ENCODE peak calls at places on chromosome 6, in four cellular contexts. H is HepG2, T is K562, Y is GM12878. Q is an unnamed sample.

GRCh38 chr6:26394289-26394688 is 7.8 kb upstream of the BTN3A1 start:
- DNase-seq in H (peak), T (no peak), Y (no peak), Q (no peak)

GRCh38 chr6:105600342-105601293 is 197.7 kb upstream of the PREP start:
- DNase-seq in H (no peak), T (no peak), Y (no peak), Q (no peak)

GRCh38 chr6:659716-660581 is 3.0 kb upstream of the HUS1B start:
- DNase-seq in H (no peak), T (peak), Y (no peak), Q (peak)

GRCh38 chr6:28225056-28225834 is at the start of gene ZSCAN9:
- DNase-seq in H (peak), T (peak), Y (peak), Q (peak)

GRCh38 chr6:106253194-106253593 is 72.4 kb downstream of the ATG5 start:
- DNase-seq in H (no peak), T (no peak), Y (no peak), Q (no peak)

GRCh38 chr6:120826253-120826652 is 508.0 kb downstream of the TBC1D32 start:
- DNase-seq in H (peak), T (no peak), Y (no peak), Q (peak)

GRCh38 chr6:111569951-111570350 is 35.7 kb downstream of the TRAF3IP2 start:
- DNase-seq in H (no peak), T (no peak), Y (no peak), Q (no peak)

GRCh38 chr6:33140556-33140955 is 51.7 kb downstream of the COL11A2 start:
- DNase-seq in H (no peak), T (no peak), Y (no peak), Q (no peak)

GRCh38 chr6:45836984-45837383 is 178.7 kb downstream of the CLIC5 start:
- DNase-seq in H (no peak), T (no peak), Y (no peak), Q (no peak)

GRCh38 chr6:2952557-2953095 is 18.7 kb downstream of the SERPINB6 start:
- DNase-seq in H (peak), T (peak), Y (no peak), Q (peak)

GRCh38 chr6:8017276-8017701 is 46.9 kb downstream of the BLOC1S5 start:
- DNase-seq in H (no peak), T (no peak), Y (no peak), Q (no peak)

GRCh38 chr6:72861935-72862432 is 240.1 kb downstream of the KCNQ5 start:
- DNase-seq in H (no peak), T (no peak), Y (peak), Q (no peak)

GRCh38 chr6:20688710-20689500 is 154.6 kb downstream of the CDKAL1 start:
- DNase-seq in H (no peak), T (no peak), Y (peak), Q (no peak)

GRCh38 chr6:42742116-42742894 is 3.6 kb downstream of the TBCC start:
- DNase-seq in H (no peak), T (no peak), Y (no peak), Q (no peak)

GRCh38 chr6:137224890-137225198 is 5.7 kb upstream of the IFNGR1 start:
- DNase-seq in H (no peak), T (no peak), Y (peak), Q (peak)

GRCh38 chr6:16239090-16239797 is 857 bp downstream of the GMPR start:
- DNase-seq in H (no peak), T (peak), Y (no peak), Q (peak)
- TF ChIP-seq CBX5 in H (no peak), T (no peak), Y (no peak), Q (no peak)

GRCh38 chr6:157075549-157076426 is 247.5 kb downstream of the TMEM242 start:
- DNase-seq in H (no peak), T (no peak), Y (peak), Q (no peak)
- TF ChIP-seq CBX5 in H (no peak), T (no peak), Y (no peak), Q (no peak)

GRCh38 chr6:143060806-143061596 is at the start of gene AIG1:
- DNase-seq in H (no peak), T (peak), Y (no peak), Q (peak)
- TF ChIP-seq CBX5 in H (no peak), T (no peak), Y (no peak), Q (no peak)

GRCh38 chr6:170268216-170269129 is 22.4 kb downstream of the DLL1 start:
- DNase-seq in H (no peak), T (no peak), Y (no peak), Q (no peak)
- TF ChIP-seq CBX5 in H (no peak), T (no peak), Y (no peak), Q (no peak)

GRCh38 chr6:169959129-169960002 is 207.9 kb downstream of the ERMARD start:
- DNase-seq in H (no peak), T (no peak), Y (no peak), Q (no peak)
- TF ChIP-seq CBX5 in H (no peak), T (no peak), Y (no peak), Q (no peak)

GRCh38 chr6:88823998-88824397 is 139.4 kb downstream of the RNGTT start:
- DNase-seq in H (peak), T (no peak), Y (no peak), Q (no peak)
- TF ChIP-seq CBX5 in H (no peak), T (no peak), Y (no peak), Q (no peak)

GRCh38 chr6:133187657-133188453 is 53.3 kb upstream of the EYA4 start:
- DNase-seq in H (no peak), T (no peak), Y (no peak), Q (no peak)
- TF ChIP-seq CBX5 in H (no peak), T (no peak), Y (no peak), Q (no peak)

DNA sequence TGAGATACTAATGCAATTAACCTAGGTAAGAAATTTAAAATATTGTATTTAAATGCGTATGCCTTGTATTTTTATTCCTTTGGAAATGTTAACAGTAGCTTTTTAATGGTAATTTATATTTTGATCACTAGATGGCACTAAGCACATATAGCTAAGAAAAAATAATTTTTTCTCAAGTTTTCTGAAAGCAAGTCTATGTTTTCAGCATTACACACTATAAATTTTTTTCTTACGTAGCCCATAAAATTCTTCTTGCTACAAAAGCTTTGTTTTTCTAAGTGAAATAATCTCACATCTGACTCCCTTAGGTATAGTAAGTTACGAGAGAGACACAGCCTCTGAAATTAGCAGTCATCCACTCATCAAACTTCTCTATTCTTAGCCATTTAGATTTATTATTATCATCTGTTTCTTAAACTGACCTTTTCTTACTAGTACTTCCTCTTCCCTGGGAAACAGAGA is 35.7 kb downstream of the TSPYL4 start:
- DNase-seq in H (no peak), T (no peak), Y (no peak), Q (no peak)
- TF ChIP-seq CBX5 in H (no peak), T (no peak), Y (no peak), Q (no peak)

GRCh38 chr6:144561455-144562043 is 276.4 kb downstream of the UTRN start:
- DNase-seq in H (no peak), T (no peak), Y (no peak), Q (no peak)

GRCh38 chr6:144555078-144555477 is 269.9 kb downstream of the UTRN start:
- DNase-seq in H (no peak), T (no peak), Y (no peak), Q (no peak)

GRCh38 chr6:144564202-144564601 is 279.1 kb downstream of the UTRN start:
- DNase-seq in H (no peak), T (no peak), Y (no peak), Q (no peak)

DNA sequence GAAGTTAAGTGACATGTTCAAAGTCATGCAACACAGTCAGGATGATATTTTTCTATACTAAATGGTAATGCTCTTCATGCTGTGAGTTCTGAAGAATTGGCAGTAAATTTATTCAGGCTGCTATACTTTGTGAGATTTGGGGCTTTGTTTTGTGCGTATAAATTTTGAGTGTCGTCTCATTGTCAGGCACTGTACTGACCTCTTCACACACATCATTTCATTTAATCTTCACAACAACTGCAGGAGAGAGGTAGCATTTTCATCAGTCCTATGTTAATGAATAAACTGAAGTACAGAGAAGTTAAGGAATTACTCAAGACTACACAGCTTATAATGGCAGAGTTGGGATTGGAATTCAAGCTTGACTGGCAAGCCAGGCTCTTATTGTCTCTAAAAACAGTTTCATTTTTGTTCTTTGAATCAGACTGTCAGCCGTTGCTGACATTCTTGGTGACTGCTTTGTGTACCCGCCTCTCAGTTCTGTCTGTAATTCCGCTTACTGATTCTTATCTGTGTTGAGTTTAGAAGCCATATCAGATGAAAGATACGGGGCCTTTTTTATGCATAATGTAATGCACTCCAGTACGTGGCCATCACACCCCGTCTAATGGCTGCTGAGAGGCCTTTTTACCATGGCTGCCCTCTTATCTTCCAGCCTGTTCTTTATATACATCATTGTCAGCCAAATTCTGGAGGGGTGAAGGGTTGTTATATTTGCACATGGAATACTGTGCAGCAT is 274.9 kb downstream of the UTRN start:
- DNase-seq in H (peak), T (no peak), Y (no peak), Q (no peak)
- TF ChIP-seq CBX5 in H (no peak), T (no peak), Y (no peak), Q (no peak)

Q was measured in H1.